ENCODE peak calls at places on chromosome 11, in four cellular contexts. R, B, Y and G are unnamed samples.

GRCh38 chr11:40425168-40425567 is 1034.3 kb downstream of the LRRC4C start:
- DNase-seq in B (no peak), Y (no peak), R (no peak), G (no peak)

GRCh38 chr11:133898031-133898769 is 52.9 kb upstream of the SPATA19 start:
- DNase-seq in B (no peak), R (no peak), Y (peak), G (peak)

GRCh38 chr11:75498556-75499255 is 27.0 kb downstream of the GDPD5 start:
- DNase-seq in R (peak), Y (no peak), B (no peak), G (no peak)

GRCh38 chr11:76203131-76203925 is 3.0 kb downstream of the WNT11 start:
- DNase-seq in Y (no peak), B (no peak), R (no peak), G (no peak)

GRCh38 chr11:9601041-9601875 is 27.8 kb downstream of the WEE1 start:
- DNase-seq in Y (peak), B (no peak), R (no peak), G (no peak)

GRCh38 chr11:30917859-30918478 is 331.8 kb upstream of the MPPED2 start:
- DNase-seq in Y (no peak), B (peak), R (no peak), G (no peak)

GRCh38 chr11:71519546-71519945 is 7.5 kb upstream of the KRTAP5-7 start:
- DNase-seq in R (no peak), B (no peak), Y (no peak), G (no peak)

GRCh38 chr11:5983443-5983842 is 3.3 kb downstream of the OR52L1 start:
- DNase-seq in Y (no peak), B (no peak), R (no peak), G (no peak)

GRCh38 chr11:108854366-108854765 is 189.5 kb downstream of the DDX10 start:
- DNase-seq in R (no peak), Y (no peak), B (no peak), G (no peak)

GRCh38 chr11:16338397-16338796 is 17.9 kb downstream of the SOX6 start:
- DNase-seq in R (no peak), B (no peak), Y (no peak), G (no peak)

GRCh38 chr11:122207505-122207904 is 91.5 kb upstream of the BLID start:
- DNase-seq in B (no peak), Y (no peak), R (no peak), G (no peak)

GRCh38 chr11:47955356-47955755 is 25.0 kb upstream of the PTPRJ start:
- DNase-seq in R (no peak), Y (no peak), B (no peak), G (no peak)

GRCh38 chr11:64870176-64870892 is 8.1 kb downstream of the EHD1 start:
- DNase-seq in B (no peak), Y (no peak), R (no peak), G (no peak)
- TF ChIP-seq CTCF in B (no peak), Y (no peak), R (no peak), G (no peak)

GRCh38 chr11:34793666-34794065 is 122.5 kb downstream of the APIP start:
- DNase-seq in R (no peak), Y (no peak), B (no peak), G (no peak)

GRCh38 chr11:34791725-34792124 is 124.5 kb downstream of the APIP start:
- DNase-seq in R (no peak), B (no peak), Y (no peak), G (no peak)

GRCh38 chr11:34792143-34792542 is 124.0 kb downstream of the APIP start:
- DNase-seq in R (no peak), B (no peak), Y (no peak), G (no peak)

GRCh38 chr11:34792814-34793241 is 123.4 kb downstream of the APIP start:
- DNase-seq in B (no peak), R (no peak), Y (peak), G (no peak)

GRCh38 chr11:34794696-34795095 is 121.5 kb downstream of the APIP start:
- DNase-seq in B (no peak), R (no peak), Y (no peak), G (no peak)
- TF ChIP-seq CTCF in B (no peak), R (no peak), Y (no peak), G (no peak)

GRCh38 chr11:119673389-119674336 is 55.3 kb downstream of the NECTIN1 start:
- DNase-seq in Y (no peak), R (no peak), B (no peak), G (no peak)
- TF ChIP-seq CTCF in Y (no peak), R (no peak), B (no peak), G (no peak)

GRCh38 chr11:86418513-86418912 is 43.8 kb downstream of the CCDC81 start:
- DNase-seq in Y (no peak), R (no peak), B (no peak), G (no peak)

GRCh38 chr11:86421976-86422770 is 47.5 kb downstream of the CCDC81 start:
- DNase-seq in Y (no peak), B (no peak), R (no peak), G (no peak)

GRCh38 chr11:86416494-86416893 is 41.8 kb downstream of the CCDC81 start:
- DNase-seq in B (no peak), R (no peak), Y (no peak), G (no peak)

GRCh38 chr11:86414032-86414431 is 39.3 kb downstream of the CCDC81 start:
- DNase-seq in Y (no peak), R (no peak), B (no peak), G (no peak)

DNA sequence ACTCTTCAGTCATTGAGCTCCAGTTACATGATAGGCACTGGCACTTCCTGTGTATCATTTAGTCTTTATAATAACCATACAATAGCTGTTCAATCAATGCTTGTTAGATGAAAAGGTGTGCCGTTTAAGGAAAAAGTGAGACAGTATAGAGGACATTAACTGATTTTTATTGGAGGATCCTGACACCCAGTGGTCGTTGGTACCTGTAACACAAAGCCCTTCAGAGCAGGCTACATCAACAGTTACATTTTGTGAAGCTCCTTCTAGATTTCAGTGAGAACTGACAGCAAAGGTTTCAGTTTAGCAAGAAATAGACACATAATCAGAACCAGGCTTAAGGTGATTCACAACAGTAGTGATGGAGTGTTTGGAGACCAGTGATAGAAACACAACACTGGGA is 44.2 kb downstream of the CCDC81 start:
- DNase-seq in B (no peak), R (no peak), Y (no peak), G (no peak)
- TF ChIP-seq CTCF in B (no peak), R (peak), Y (no peak), G (peak)

DNA sequence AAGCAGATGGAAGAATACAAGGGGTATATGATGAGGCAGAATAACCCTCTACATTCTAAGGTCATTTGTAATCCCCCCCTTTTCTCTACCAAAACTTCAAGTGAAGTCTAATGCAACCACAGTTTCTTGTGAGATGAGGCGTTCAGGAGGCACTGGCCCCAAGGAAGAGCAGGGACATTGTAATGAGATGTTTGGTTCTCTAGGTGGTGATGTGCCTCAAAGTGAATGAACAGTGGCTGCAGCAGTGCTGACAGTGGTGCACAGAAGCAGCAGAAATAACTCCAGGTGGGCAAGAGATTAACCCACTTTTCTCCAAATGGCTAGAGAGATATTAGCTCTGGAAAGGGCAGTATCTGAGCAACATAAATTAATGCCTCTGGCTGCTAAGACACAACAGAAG is 33.8 kb downstream of the PDGFD start:
- DNase-seq in R (no peak), Y (no peak), B (no peak), G (no peak)
- TF ChIP-seq CTCF in R (no peak), Y (no peak), B (no peak), G (no peak)

GRCh38 chr11:74437441-74437840 is 29.9 kb downstream of the KCNE3 start:
- DNase-seq in Y (no peak), B (no peak), R (no peak), G (no peak)
- TF ChIP-seq CTCF in Y (no peak), B (no peak), R (no peak), G (no peak)

GRCh38 chr11:23263466-23263865 is 403.2 kb upstream of the CCDC179 start:
- DNase-seq in Y (no peak), R (no peak), B (no peak), G (no peak)
- TF ChIP-seq CTCF in Y (no peak), R (no peak), B (no peak), G (no peak)

GRCh38 chr11:83285771-83286528 is at the start of gene CCDC90B:
- DNase-seq in B (peak), Y (peak), R (peak), G (peak)
- TF ChIP-seq CTCF in B (no peak), Y (no peak), R (no peak), G (peak)

DNA sequence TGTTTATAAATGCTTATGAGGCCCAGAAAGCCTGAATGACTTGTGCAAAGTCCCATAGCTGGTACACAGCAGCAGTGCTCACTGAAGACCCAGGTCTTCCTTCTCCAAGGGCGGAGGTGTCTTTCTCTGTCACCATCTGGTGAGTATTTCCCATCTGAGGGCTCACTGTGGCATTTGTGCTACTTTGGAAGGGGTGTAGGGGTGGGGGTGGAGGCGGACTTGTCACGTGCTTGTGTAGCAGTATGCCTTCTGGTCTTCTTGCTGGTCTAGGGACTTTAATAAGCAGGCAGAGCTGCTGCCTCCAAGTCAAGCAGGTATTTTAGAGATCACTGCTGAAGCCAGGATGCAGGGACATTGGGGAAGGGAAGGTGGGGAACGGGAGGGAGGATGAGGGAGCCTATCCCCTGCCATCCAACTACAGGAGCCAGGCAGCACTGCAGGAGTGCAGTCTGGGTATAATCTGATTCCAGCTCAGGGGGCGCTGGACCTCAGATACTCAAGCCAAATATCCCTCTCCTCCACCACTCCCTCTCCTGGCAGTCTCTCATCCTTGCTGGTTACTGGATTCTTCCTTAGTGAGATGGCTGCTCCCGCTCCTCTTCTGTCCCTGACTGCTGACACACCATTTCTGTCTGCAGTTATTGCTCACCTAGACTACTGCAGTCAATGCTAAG is 3.4 kb downstream of the ABCC8 start:
- DNase-seq in Y (no peak), R (no peak), B (peak), G (no peak)
- TF ChIP-seq CTCF in Y (no peak), R (no peak), B (no peak), G (peak)

DNA sequence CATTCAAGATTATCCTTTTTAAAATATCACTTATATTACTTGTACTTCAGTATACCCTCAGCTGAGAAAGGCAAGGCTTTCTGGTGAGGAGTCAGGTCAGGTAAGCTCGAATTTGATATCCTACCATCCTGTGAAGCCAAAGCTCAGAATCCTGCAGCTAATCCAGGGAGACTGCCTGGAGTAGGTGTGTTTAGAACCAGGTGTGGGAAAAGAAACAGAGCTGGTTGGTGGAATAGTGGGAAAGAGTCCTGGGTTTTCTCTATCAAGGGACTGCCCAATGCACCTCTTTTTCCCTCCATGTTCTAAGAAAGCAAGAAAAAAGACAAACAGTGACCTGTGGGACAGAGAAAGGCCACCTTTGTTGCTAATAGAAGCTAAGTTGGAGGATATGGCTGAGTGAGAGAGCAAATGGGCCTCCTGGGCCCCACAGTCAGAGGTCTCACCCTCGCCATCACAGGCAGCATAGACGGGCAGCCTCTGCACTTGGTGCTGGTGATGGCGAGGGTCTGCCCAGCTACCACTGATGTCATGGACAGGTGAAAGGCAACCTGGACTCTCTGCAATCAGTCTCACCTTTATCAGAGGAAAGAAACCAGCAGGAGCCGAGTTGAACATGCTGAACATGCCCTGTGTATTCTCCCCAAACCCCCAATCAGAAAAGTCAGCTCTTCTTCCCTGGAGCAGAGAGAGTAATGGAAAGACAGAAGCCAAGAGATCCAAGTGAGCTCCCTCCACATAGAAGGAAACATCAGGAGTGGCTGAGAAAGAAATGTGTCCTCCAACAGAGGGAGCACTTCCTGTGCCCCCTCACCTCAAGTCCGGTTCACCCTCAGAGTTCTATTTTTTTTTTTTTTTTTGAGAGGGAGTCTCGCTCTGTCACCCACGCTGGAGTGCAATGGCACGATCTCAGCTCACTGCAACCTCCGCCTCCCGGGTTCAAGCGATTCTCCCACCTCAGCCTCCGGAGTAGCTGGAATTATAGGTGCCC is 491.3 kb downstream of the BUD13 start:
- DNase-seq in R (no peak), B (no peak), Y (no peak), G (no peak)
- TF ChIP-seq CTCF in R (no peak), B (no peak), Y (no peak), G (no peak)